ENCODE peak calls at places on chromosomes 6 and 20, in nine cellular contexts. G is stimulated activated CD4-positive, alpha-beta T cell treated with anti-CD3 and anti-CD28 coated beads, Interleukin-1b, Interleukin-23, amount 100 ng/mL, for 4 hours; M is left colon; E is heart right ventricle; Y is activated CD4-positive, alpha-beta T cell treated with anti-CD3 and anti-CD28 coated beads, Interleukin-2, amount 50 U/mL, for 1 hour; N is CD8-positive, alpha-beta memory T cell; L is T-cell; U is Daoy; Z is NCI-H226. D is an unnamed sample.

GRCh38 chr6:150004101-150004782 is 21.1 kb downstream of the RAET1L start:
- DNase-seq in U (no peak), Y (peak; percentile 62), N (peak; percentile 49), M (no peak), Z (no peak), L (peak; percentile 65), G (no peak), E (no peak), D (no peak)

GRCh38 chr6:138160329-138161117 is 1.2 kb upstream of the ARFGEF3 start:
- DNase-seq in N (no peak), G (no peak), U (no peak), Z (no peak), Y (no peak), E (no peak), M (no peak), L (no peak), D (no peak)

GRCh38 chr6:152271681-152272464 is 365.3 kb downstream of the SYNE1 start:
- DNase-seq in L (no peak), G (no peak), E (peak; percentile 59), N (no peak), Y (no peak), U (peak; percentile 59), Z (peak; percentile 83), M (no peak), D (peak; percentile 58)

GRCh38 chr20:17097603-17098002 is 129.2 kb upstream of the PCSK2 start:
- DNase-seq in G (no peak), N (no peak), M (no peak), L (no peak), Z (no peak), E (no peak), Y (no peak), U (no peak), D (no peak)

GRCh38 chr6:21914121-21914973 is 320.8 kb downstream of the SOX4 start:
- DNase-seq in U (peak; percentile 83), N (no peak), L (peak; percentile 10), M (peak; percentile 38), Y (peak; percentile 36), G (peak; percentile 39), Z (peak; percentile 56), E (peak; percentile 83), D (peak; percentile 40)

GRCh38 chr6:151482290-151482689 is 11.5 kb upstream of the CCDC170 start:
- DNase-seq in E (no peak), M (no peak), N (no peak), Z (no peak), U (no peak), L (no peak), Y (no peak), G (no peak), D (no peak)

GRCh38 chr6:123715243-123715863 is 78.6 kb upstream of the TRDN start:
- DNase-seq in Z (no peak), E (peak; percentile 11), Y (no peak), L (no peak), N (no peak), G (no peak), M (no peak), U (peak; percentile 5), D (no peak)

GRCh38 chr6:16523550-16524379 is 237.5 kb downstream of the ATXN1 start:
- DNase-seq in M (no peak), E (peak; percentile 43), Z (peak; percentile 90), U (peak; percentile 94), L (no peak), G (no peak), N (no peak), Y (no peak), D (no peak)

GRCh38 chr6:26126394-26127221 is 39.4 kb downstream of the HFE start:
- DNase-seq in Z (no peak), G (no peak), E (no peak), N (no peak), M (no peak), U (no peak), Y (no peak), L (no peak), D (peak; percentile 46)

GRCh38 chr20:31869942-31870702 is at the start of the genes DUSP15 and TTLL9:
- DNase-seq in E (peak; percentile 31), L (no peak), Z (no peak), G (no peak), M (no peak), Y (no peak), N (no peak), U (peak; percentile 38), D (no peak)

GRCh38 chr6:142265476-142265875 is 36.3 kb upstream of the ADGRG6 start:
- DNase-seq in E (no peak), Z (no peak), M (no peak), L (no peak), U (no peak), G (no peak), Y (no peak), N (no peak), D (no peak)

GRCh38 chr6:12039540-12040459 is 27.7 kb downstream of the HIVEP1 start:
- DNase-seq in Z (no peak), U (no peak), E (no peak), M (no peak), Y (no peak), N (no peak), L (no peak), G (no peak), D (no peak)

GRCh38 chr6:150631283-150631981 is 31.7 kb downstream of the PLEKHG1 start:
- DNase-seq in M (no peak), L (no peak), E (no peak), G (peak; percentile 3), Z (no peak), N (no peak), U (no peak), Y (no peak), D (no peak)

GRCh38 chr6:84910881-84911607 is 146.6 kb upstream of the TBX18 start:
- DNase-seq in U (no peak), M (no peak), Z (no peak), L (no peak), G (no peak), Y (no peak), E (no peak), N (no peak), D (no peak)

GRCh38 chr6:20841806-20842205 is 307.5 kb downstream of the CDKAL1 start:
- DNase-seq in M (no peak), E (no peak), N (no peak), Z (no peak), Y (no peak), G (no peak), U (no peak), L (no peak), D (no peak)

GRCh38 chr6:136767583-136768307 is 24.5 kb downstream of the MAP3K5 start:
- DNase-seq in N (no peak), M (no peak), L (no peak), Z (no peak), Y (no peak), G (no peak), U (no peak), E (no peak), D (no peak)

GRCh38 chr20:48797850-48798747 is 29.7 kb downstream of the PREX1 start:
- DNase-seq in M (no peak), Z (no peak), L (no peak), U (no peak), G (no peak), Y (no peak), E (no peak), N (no peak), D (no peak)

GRCh38 chr6:35448191-35448590 is 3.9 kb upstream of the FANCE start:
- DNase-seq in E (no peak), U (no peak), Z (no peak), N (no peak), G (no peak), Y (no peak), L (no peak), M (no peak), D (no peak)

GRCh38 chr6:156790711-156791110 is 13.5 kb downstream of the ARID1B start:
- DNase-seq in E (no peak), U (no peak), N (no peak), G (no peak), Z (no peak), L (no peak), Y (no peak), M (no peak), D (no peak)

GRCh38 chr6:52993461-52993860 is 1.6 kb downstream of the GSTA4 start:
- DNase-seq in Z (no peak), L (no peak), N (no peak), E (no peak), U (no peak), Y (no peak), M (no peak), G (no peak), D (no peak)

GRCh38 chr20:57627972-57628650 is 7.9 kb upstream of the ZBP1 start:
- DNase-seq in U (peak; percentile 46), Y (peak; percentile 59), M (no peak), Z (no peak), L (peak; percentile 64), G (no peak), N (peak; percentile 51), E (peak; percentile 76), D (no peak)

GRCh38 chr6:113496157-113496556 is 361.0 kb upstream of the MARCKS start:
- DNase-seq in L (no peak), Y (no peak), Z (no peak), U (no peak), E (peak; percentile 29), N (no peak), M (no peak), G (no peak), D (no peak)

GRCh38 chr6:157989541-157990289 is 8.1 kb downstream of the SYNJ2 start:
- DNase-seq in M (peak; percentile 86), N (no peak), Z (peak; percentile 77), E (peak; percentile 63), Y (no peak), G (no peak), U (peak; percentile 97), L (no peak), D (no peak)

GRCh38 chr6:105550961-105551625 is 148.2 kb upstream of the PREP start:
- DNase-seq in U (no peak), G (no peak), L (no peak), M (no peak), E (no peak), Z (no peak), Y (no peak), N (no peak), D (no peak)

GRCh38 chr6:41396335-41396734 is 60.9 kb downstream of the NCR2 start:
- DNase-seq in N (no peak), E (no peak), Y (no peak), L (no peak), U (no peak), M (no peak), Z (no peak), G (no peak), D (no peak)

GRCh38 chr6:139187489-139187888 is 52.6 kb downstream of the HECA start:
- DNase-seq in Y (no peak), E (no peak), N (no peak), U (no peak), G (no peak), M (no peak), Z (no peak), L (no peak), D (no peak)

GRCh38 chr6:109258129-109258528 is 124.1 kb downstream of the CD164 start:
- DNase-seq in G (no peak), Z (no peak), L (no peak), M (no peak), U (no peak), E (no peak), Y (no peak), N (no peak), D (no peak)

GRCh38 chr6:43355862-43356590 is 13.4 kb downstream of the ZNF318 start:
- DNase-seq in Y (no peak), U (no peak), E (peak; percentile 15), G (no peak), N (no peak), L (no peak), M (no peak), Z (peak; percentile 57), D (no peak)

GRCh38 chr6:158635427-158636073 is 9.0 kb downstream of the DYNLT1 start:
- DNase-seq in L (no peak), U (no peak), N (no peak), Y (no peak), Z (no peak), E (no peak), G (no peak), M (no peak), D (no peak)

GRCh38 chr6:14118444-14118843 is 872 bp downstream of the CD83 start:
- DNase-seq in U (no peak), N (no peak), G (no peak), Y (no peak), L (no peak), M (no peak), Z (no peak), E (no peak), D (no peak)

GRCh38 chr20:23270427-23270911 is 80.1 kb upstream of the NXT1 start:
- DNase-seq in U (peak; percentile 92), Z (no peak), L (no peak), G (no peak), Y (no peak), M (no peak), E (no peak), N (no peak), D (peak; percentile 9)